ENCODE peak calls at places on chromosomes 7 and 10, in six cellular contexts. S is occipital lobe, K is posterior cingulate gyrus, J is Kasumi-1, B is ovary, I is heart left ventricle. Y is an unnamed sample.

GRCh38 chr7:123750389-123751230 is 1.8 kb upstream of the WASL start:
- DNase-seq in S (no peak), K (no peak), J (no peak), B (no peak), I (no peak), Y (no peak)

GRCh38 chr7:28280516-28280915 is 99.9 kb upstream of the JAZF1 start:
- DNase-seq in S (no peak), K (no peak), J (no peak), B (no peak), I (no peak), Y (no peak)

GRCh38 chr7:150326657-150327268 is 3.4 kb upstream of the ACTR3C start:
- DNase-seq in S (no peak), K (no peak), J (no peak), B (no peak), I (no peak), Y (no peak)

GRCh38 chr10:29554660-29555059 is 80.1 kb downstream of the SVIL start:
- DNase-seq in S (no peak), K (no peak), J (peak), B (no peak), I (no peak), Y (no peak)

GRCh38 chr10:28676968-28677888 is at the start of gene BAMBI:
- DNase-seq in S (peak), K (peak), J (peak), B (peak), I (peak), Y (peak)

GRCh38 chr10:70872281-70872680 is 16.1 kb downstream of the PCBD1 start:
- DNase-seq in S (no peak), K (no peak), J (no peak), B (no peak), I (no peak), Y (no peak)

GRCh38 chr7:107201795-107202450 is 33.1 kb downstream of the HBP1 start:
- DNase-seq in S (peak), K (peak), J (peak), B (no peak), I (peak), Y (peak)

GRCh38 chr10:37763132-37763531 is 94.3 kb downstream of the ZNF248 start:
- DNase-seq in S (no peak), K (no peak), J (no peak), B (no peak), I (no peak), Y (no peak)

GRCh38 chr7:17313175-17313574 is 14.7 kb downstream of the AHR start:
- DNase-seq in S (no peak), K (no peak), J (no peak), B (no peak), I (no peak), Y (no peak)

GRCh38 chr7:151671514-151671913 is 151.8 kb upstream of the RHEB start:
- DNase-seq in S (no peak), K (no peak), J (no peak), B (no peak), I (no peak), Y (peak)

Y was measured in pancreas.